ENCODE peak calls at places on chromosomes 7 and 10, in eight cellular contexts. U is endodermal cell, N is BE2C, L is colonic mucosa, B is fibroblast of lung, K is upper lobe of right lung, Y is mesothelial cell of epicardium, E is neural crest cell. M is an unnamed sample.

GRCh38 chr7:34155225-34155908 is 250.0 kb downstream of the BMPER start:
- DNase-seq in U (no peak), Y (no peak), L (no peak), N (no peak), B (peak), K (no peak), E (no peak), M (no peak)

GRCh38 chr7:148327379-148327778 is 263.2 kb upstream of the C7orf33 start:
- DNase-seq in N (no peak), Y (no peak), L (no peak), E (no peak), U (peak), K (no peak), B (no peak), M (no peak)

GRCh38 chr7:42198296-42198695 is 38.7 kb downstream of the GLI3 start:
- DNase-seq in E (no peak), U (no peak), B (no peak), K (no peak), Y (no peak), L (no peak), N (no peak), M (no peak)

GRCh38 chr7:35386082-35386815 is 132.3 kb upstream of the TBX20 start:
- DNase-seq in K (no peak), N (no peak), Y (no peak), B (no peak), U (no peak), L (no peak), E (no peak), M (no peak)

GRCh38 chr10:86782691-86783418 is 26.4 kb downstream of the BMPR1A start:
- DNase-seq in U (no peak), Y (no peak), K (no peak), B (peak), N (no peak), L (no peak), E (no peak), M (peak)

GRCh38 chr7:16740996-16741395 is 12.6 kb upstream of the TSPAN13 start:
- DNase-seq in U (no peak), B (no peak), N (no peak), E (no peak), K (no peak), Y (no peak), L (no peak), M (no peak)

GRCh38 chr10:69650589-69651261 is 20.7 kb downstream of the FAM241B start:
- DNase-seq in N (no peak), U (no peak), Y (no peak), K (no peak), L (no peak), B (no peak), E (no peak), M (no peak)

GRCh38 chr7:78149787-78150186 is 351.2 kb downstream of the PHTF2 start:
- DNase-seq in U (no peak), N (no peak), Y (no peak), E (no peak), K (no peak), L (no peak), B (peak), M (no peak)

GRCh38 chr7:149595078-149595477 is 97.5 kb upstream of the ZNF746 start:
- DNase-seq in Y (no peak), N (no peak), U (no peak), L (no peak), E (no peak), B (no peak), K (no peak), M (no peak)

GRCh38 chr7:95718556-95719410 is 53.6 kb upstream of the DYNC1I1 start:
- DNase-seq in K (no peak), E (no peak), N (no peak), Y (no peak), B (peak), U (no peak), L (no peak), M (no peak)

GRCh38 chr7:44307301-44307900 is 18.0 kb downstream of the CAMK2B start:
- DNase-seq in B (peak), N (peak), Y (peak), L (peak), U (peak), E (peak), K (peak), M (peak)

GRCh38 chr7:1027285-1028043 is 16.9 kb upstream of the GPR146 start:
- DNase-seq in B (peak), N (no peak), Y (peak), U (peak), L (peak), E (peak), K (peak), M (no peak)

GRCh38 chr7:30163231-30163894 is 28.6 kb downstream of the MTURN start:
- DNase-seq in U (no peak), E (no peak), L (no peak), B (no peak), Y (no peak), K (no peak), N (no peak), M (peak)

GRCh38 chr10:97320480-97321031 is 1.5 kb downstream of the FRAT1 start:
- DNase-seq in Y (no peak), L (peak), B (no peak), U (peak), N (no peak), E (no peak), K (peak), M (no peak)

DNA sequence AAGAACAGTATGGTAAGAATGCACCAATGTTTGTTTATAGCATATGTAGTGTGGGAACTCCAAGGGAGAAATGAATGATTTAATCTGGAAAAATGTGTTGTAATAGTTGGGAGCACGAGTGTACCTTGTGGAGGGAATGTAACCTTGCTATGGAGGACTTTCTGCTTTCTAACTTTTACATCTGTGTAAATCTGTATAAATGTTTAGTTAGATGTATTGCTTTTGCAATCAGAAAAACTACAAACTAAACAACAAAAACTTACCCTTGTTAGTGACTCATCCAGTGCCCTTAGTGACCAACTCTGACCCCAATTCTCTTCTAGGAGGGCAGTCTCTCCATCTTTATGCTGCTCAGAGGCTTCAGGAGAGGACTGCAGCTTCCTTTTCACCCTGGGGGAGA is 89.3 kb downstream of the CCNY start:
- DNase-seq in L (no peak), E (no peak), K (no peak), U (no peak), Y (no peak), B (no peak), N (no peak), M (no peak)
- TF ChIP-seq CTCF in L (no peak), E (no peak), K (no peak), U (no peak), Y (no peak), B (no peak), N (no peak), M (no peak)

DNA sequence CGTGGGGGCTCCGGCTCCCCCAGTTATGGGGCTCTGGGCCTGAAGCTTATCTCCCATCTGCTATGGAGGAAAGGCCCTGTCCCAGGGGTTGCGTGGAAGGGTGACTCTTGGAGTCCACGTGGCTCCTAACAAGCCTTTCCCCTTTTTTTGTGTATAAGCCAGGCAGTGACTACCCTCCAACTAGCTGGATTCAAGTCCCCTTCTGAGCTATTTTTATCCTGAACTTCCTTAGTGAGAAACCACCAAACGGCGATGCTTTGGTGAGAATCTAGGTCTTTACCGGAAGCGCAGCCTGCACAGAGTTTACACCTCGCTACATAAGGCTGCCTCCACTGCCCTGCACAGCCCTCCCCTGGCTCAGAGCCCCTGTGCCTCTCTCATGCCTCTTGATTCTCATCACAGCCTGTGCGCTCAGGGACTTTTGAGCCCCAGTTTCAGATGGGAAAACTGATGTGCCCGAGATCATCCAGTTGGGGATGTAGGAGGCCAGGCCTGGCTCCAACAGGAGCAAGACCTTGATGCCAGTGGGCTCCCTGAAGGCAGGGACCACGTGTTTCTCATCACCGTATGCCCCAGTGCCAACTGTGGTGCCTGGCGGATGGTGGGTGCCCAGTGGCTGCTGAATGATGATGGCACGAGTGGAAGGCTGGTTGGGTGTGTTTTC is 102.3 kb upstream of the PPIF start:
- DNase-seq in U (no peak), N (no peak), B (no peak), K (no peak), L (no peak), E (no peak), Y (no peak), M (peak)
- TF ChIP-seq CTCF in U (no peak), N (no peak), B (no peak), K (no peak), L (no peak), E (no peak), Y (no peak), M (no peak)

DNA sequence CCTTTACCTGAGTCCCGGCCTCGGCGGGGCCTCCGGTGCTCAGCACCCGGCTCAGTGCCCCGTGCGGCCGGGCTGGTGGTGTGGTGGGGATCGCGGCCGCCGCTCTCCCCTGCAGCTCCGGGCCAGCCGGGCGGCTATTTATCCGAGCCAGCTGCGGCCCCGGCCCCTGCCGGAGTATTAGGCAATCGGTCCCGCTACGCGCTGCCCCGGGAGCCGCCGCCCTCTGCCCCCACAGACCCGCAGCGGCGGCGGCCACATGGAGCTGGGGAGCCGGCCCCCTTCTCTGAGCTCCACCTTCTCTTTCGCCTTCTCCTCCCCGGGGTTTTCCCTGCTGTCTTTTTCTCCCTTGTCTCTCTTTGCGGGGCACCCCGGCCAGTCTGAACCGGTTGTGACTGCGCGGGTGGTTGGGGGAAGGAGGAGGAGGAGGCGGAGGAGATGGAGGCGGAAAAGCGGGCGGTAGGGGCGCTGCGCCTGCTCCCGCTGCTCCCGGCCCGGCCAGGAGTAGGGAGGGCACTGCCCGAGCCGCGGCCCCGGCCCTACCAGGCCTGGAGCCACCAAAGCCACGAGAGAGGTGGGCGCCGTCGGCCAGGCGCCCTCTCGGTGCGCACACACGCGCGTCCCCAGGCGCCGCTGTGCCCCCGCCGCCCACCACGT is at the start of gene SLC16A9:
- DNase-seq in U (peak), K (peak), Y (peak), B (peak), E (peak), L (peak), N (peak), M (peak)
- TF ChIP-seq CTCF in U (peak), K (peak), Y (no peak), B (peak), E (peak), L (no peak), N (peak), M (peak)

GRCh38 chr10:133039107-133039822 is 48.5 kb upstream of the ADGRA1 start:
- DNase-seq in Y (no peak), L (no peak), U (peak), E (no peak), K (no peak), B (no peak), N (no peak), M (no peak)
- TF ChIP-seq CTCF in Y (no peak), L (no peak), U (peak), E (no peak), K (no peak), B (no peak), N (no peak), M (no peak)

DNA sequence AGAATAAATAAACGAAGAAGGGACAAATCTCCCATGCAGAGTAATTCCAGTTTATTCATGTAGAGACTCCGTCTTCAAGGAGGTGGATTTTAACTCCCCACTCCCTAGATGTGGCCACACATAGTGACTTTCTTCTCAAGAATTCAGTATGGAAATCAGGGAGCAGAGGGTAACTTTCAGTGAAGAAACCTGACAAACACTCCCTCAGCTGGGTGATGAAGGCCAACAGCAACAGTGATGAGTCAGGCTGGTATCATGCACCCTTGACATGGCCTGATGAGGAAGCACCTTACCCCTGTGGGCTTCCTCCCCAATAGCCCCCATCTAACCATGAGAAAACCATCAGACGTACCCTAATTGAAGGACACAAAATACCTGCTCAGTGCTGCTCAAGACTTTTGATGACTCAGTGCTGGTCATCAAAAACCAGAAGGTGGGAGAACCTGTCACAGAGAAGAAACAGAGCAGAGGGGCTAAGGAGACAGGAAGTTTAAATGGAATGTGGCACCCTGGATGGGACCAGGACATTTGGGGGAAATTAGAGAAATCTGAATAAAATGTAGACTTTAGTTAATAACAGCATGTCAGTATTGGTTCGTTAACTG is 50.6 kb downstream of the ADAMTS14 start:
- DNase-seq in L (no peak), Y (no peak), N (no peak), U (no peak), B (peak), E (no peak), K (no peak), M (no peak)
- TF ChIP-seq CTCF in L (no peak), Y (no peak), N (no peak), U (no peak), B (no peak), E (no peak), K (no peak), M (no peak)

DNA sequence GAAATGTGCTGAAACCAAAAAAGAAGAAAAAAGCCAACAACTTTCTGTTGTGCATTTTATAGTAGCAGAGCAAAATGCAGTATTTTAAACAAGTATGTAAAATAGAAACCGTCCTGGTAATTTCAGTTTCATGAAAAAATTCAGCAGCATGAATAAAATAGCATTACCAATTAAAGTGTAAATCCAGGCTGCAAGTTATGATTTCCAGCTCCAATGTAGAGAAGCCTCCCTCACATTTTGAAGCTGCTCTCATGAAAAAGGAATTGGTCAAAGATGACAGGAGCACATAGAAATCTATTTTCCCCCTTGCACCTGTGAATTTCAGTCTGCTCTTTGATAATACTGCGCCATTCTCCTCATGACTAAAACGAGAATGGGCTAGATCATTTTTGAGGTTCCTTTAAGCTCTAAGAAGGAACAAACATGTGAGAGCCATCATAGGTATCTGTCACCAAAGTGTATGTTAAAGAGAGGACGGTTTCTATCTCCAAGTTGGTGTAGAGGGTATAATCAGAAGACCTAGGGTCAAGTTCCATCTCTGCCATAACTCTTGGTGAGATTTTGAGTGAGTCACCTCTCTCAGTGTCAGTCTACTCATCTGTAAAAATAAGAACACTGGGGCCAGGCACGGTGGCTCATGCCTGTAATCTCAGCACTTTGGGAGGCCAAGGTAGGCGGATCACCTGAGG is 107.5 kb downstream of the MTPAP start:
- DNase-seq in E (no peak), B (no peak), L (no peak), Y (no peak), U (no peak), K (no peak), N (no peak), M (no peak)
- TF ChIP-seq CTCF in E (no peak), B (no peak), L (no peak), Y (peak), U (no peak), K (no peak), N (no peak), M (no peak)

GRCh38 chr10:115028419-115028818 is 64.7 kb upstream of the ATRNL1 start:
- DNase-seq in U (no peak), K (no peak), N (no peak), E (no peak), L (no peak), B (no peak), Y (no peak), M (no peak)

GRCh38 chr10:115022754-115023153 is 70.4 kb upstream of the ATRNL1 start:
- DNase-seq in Y (no peak), B (no peak), N (no peak), U (no peak), L (no peak), K (no peak), E (no peak), M (no peak)

GRCh38 chr10:115029452-115030375 is 63.5 kb upstream of the ATRNL1 start:
- DNase-seq in K (no peak), N (no peak), U (no peak), B (no peak), L (no peak), Y (no peak), E (no peak), M (no peak)

GRCh38 chr10:115030483-115031200 is 62.5 kb upstream of the ATRNL1 start:
- DNase-seq in K (no peak), N (no peak), B (no peak), Y (no peak), L (no peak), U (no peak), E (no peak), M (no peak)

GRCh38 chr10:115026041-115026779 is 67.0 kb upstream of the ATRNL1 start:
- DNase-seq in Y (no peak), E (no peak), N (peak), K (no peak), U (peak), B (no peak), L (no peak), M (no peak)
- TF ChIP-seq CTCF in Y (no peak), E (no peak), N (peak), K (no peak), U (peak), B (peak), L (no peak), M (no peak)

M was measured in GM10248.